ENCODE peak calls at places on chromosomes 5 and 9, in four cellular contexts. W, P, E and J are unnamed samples. For H3K4me1 and H3K36me3, the result is how much of the 10 kb centered on the place peaks cover.

GRCh38 chr9:113624721-113625120 is 161.2 kb downstream of the RGS3 start:
- DNase-seq in W (no peak), P (no peak), E (peak), J (no peak)

GRCh38 chr5:55675119-55675518 is 37.0 kb downstream of the SLC38A9 start:
- DNase-seq in W (no peak), P (no peak), E (no peak), J (no peak)

GRCh38 chr9:129701549-129701948 is 36.1 kb downstream of the PRRX2 start:
- DNase-seq in W (no peak), P (no peak), E (no peak), J (no peak)

GRCh38 chr5:34663771-34664496 is 7.8 kb downstream of the RAI14 start:
- DNase-seq in W (no peak), P (no peak), E (no peak), J (no peak)

GRCh38 chr9:89445801-89446228 is 52.1 kb downstream of the SEMA4D start:
- DNase-seq in W (no peak), P (no peak), E (peak), J (no peak)

GRCh38 chr9:4740623-4741364 is at the start of gene AK3:
- DNase-seq in W (peak), P (peak), E (peak), J (peak)

GRCh38 chr5:77935516-77936364 is 159.6 kb upstream of the TBCA start:
- DNase-seq in W (no peak), P (no peak), E (no peak), J (no peak)

GRCh38 chr5:27472000-27472763 is 433.8 kb upstream of the CDH9 start:
- DNase-seq in W (no peak), P (no peak), E (no peak), J (peak)

GRCh38 chr5:56464935-56465756 is 232.0 kb upstream of the ANKRD55 start:
- DNase-seq in W (no peak), P (no peak), E (no peak), J (no peak)

GRCh38 chr9:128091144-128091543 is 23.1 kb downstream of the SLC25A25 start:
- DNase-seq in W (peak), P (no peak), E (peak), J (no peak)

GRCh38 chr5:56658972-56659371 is 156.4 kb upstream of the MAP3K1 start:
- DNase-seq in W (no peak), P (no peak), E (no peak), J (no peak)

GRCh38 chr5:87649455-87649854 is 236.7 kb upstream of the CCNH start:
- DNase-seq in W (no peak), P (no peak), E (no peak), J (no peak)

GRCh38 chr5:168827636-168828035 is 248.5 kb upstream of the PANK3 start:
- DNase-seq in W (no peak), P (no peak), E (no peak), J (no peak)

GRCh38 chr5:6674886-6675285 is 38.3 kb upstream of the TENT4A start:
- DNase-seq in W (no peak), P (no peak), E (no peak), J (no peak)

GRCh38 chr5:127406326-127407121 is 110.9 kb upstream of the PRRC1 start:
- DNase-seq in W (no peak), P (no peak), E (no peak), J (no peak)

GRCh38 chr9:79559501-79560181 is 12.1 kb upstream of the TLE4 start:
- DNase-seq in W (no peak), P (no peak), E (no peak), J (no peak)

GRCh38 chr9:126984969-126985368 is 70.4 kb downstream of the RALGPS1 start:
- DNase-seq in W (no peak), P (peak), E (no peak), J (no peak)

GRCh38 chr9:131310833-131311554 is 21.5 kb downstream of the PLPP7 start:
- DNase-seq in W (no peak), P (peak), E (peak), J (no peak)

GRCh38 chr9:93678199-93679019 is 102.0 kb downstream of the PHF2 start:
- DNase-seq in W (peak), P (peak), E (peak), J (no peak)

GRCh38 chr5:68444833-68445232 is 229.3 kb downstream of the PIK3R1 start:
- DNase-seq in W (no peak), P (no peak), E (no peak), J (no peak)

GRCh38 chr9:138053321-138053868 is 175.8 kb downstream of the CACNA1B start:
- DNase-seq in W (no peak), P (peak), E (peak), J (peak)

GRCh38 chr9:17065062-17065461 is 69.8 kb upstream of the CNTLN start:
- DNase-seq in W (no peak), P (no peak), E (no peak), J (no peak)

GRCh38 chr5:133827830-133828229 is 140.6 kb downstream of the C5orf15 start:
- DNase-seq in W (no peak), P (no peak), E (no peak), J (no peak)

GRCh38 chr5:41794478-41794877 is 75.7 kb downstream of the OXCT1 start:
- DNase-seq in W (no peak), P (no peak), E (no peak), J (no peak)

GRCh38 chr5:133287500-133287899 is 235.7 kb downstream of the HSPA4 start:
- DNase-seq in W (no peak), P (peak), E (no peak), J (peak)

GRCh38 chr5:177428574-177429217 is 2.2 kb downstream of the GRK6 start:
- DNase-seq in W (no peak), P (no peak), E (peak), J (no peak)

GRCh38 chr5:177425801-177426565 is 493 bp upstream of the GRK6 start:
- DNase-seq in W (peak), P (peak), E (peak), J (peak)

GRCh38 chr5:177427919-177428573 is 1.6 kb downstream of the GRK6 start:
- DNase-seq in W (no peak), P (no peak), E (peak), J (peak)

GRCh38 chr5:177426566-177427210 is at the start of gene GRK6:
- DNase-seq in W (peak), P (peak), E (peak), J (peak)

GRCh38 chr5:177427211-177427822 is 841 bp downstream of the GRK6 start:
- DNase-seq in W (no peak), P (no peak), E (peak), J (peak)
- H3K4me1 ChIP-seq in W (under half), P (half or more), E (half or more), J (half or more)

GRCh38 chr5:158759276-158759675 is 340.4 kb downstream of the EBF1 start:
- DNase-seq in W (no peak), P (no peak), E (no peak), J (no peak)

GRCh38 chr5:158755971-158756370 is 343.7 kb downstream of the EBF1 start:
- DNase-seq in W (no peak), P (no peak), E (no peak), J (no peak)

GRCh38 chr5:158755221-158755620 is 344.5 kb downstream of the EBF1 start:
- DNase-seq in W (no peak), P (no peak), E (no peak), J (no peak)

GRCh38 chr5:158756873-158757272 is 342.8 kb downstream of the EBF1 start:
- DNase-seq in W (no peak), P (no peak), E (no peak), J (no peak)

GRCh38 chr5:158758666-158759065 is 341.1 kb downstream of the EBF1 start:
- DNase-seq in W (no peak), P (no peak), E (no peak), J (no peak)
- H3K36me3 ChIP-seq in W (under half), P (under half), E (under half), J (under half)

GRCh38 chr5:1011226-1011631 is 2.6 kb downstream of the NKD2 start:
- DNase-seq in W (no peak), P (peak), E (peak), J (peak)

GRCh38 chr5:1010641-1011046 is 2.0 kb downstream of the NKD2 start:
- DNase-seq in W (no peak), P (no peak), E (peak), J (no peak)

GRCh38 chr5:1010181-1010510 is 1.5 kb downstream of the NKD2 start:
- DNase-seq in W (no peak), P (no peak), E (peak), J (no peak)

GRCh38 chr5:1008451-1009358 is at the start of gene NKD2:
- DNase-seq in W (peak), P (peak), E (peak), J (no peak)

DNA sequence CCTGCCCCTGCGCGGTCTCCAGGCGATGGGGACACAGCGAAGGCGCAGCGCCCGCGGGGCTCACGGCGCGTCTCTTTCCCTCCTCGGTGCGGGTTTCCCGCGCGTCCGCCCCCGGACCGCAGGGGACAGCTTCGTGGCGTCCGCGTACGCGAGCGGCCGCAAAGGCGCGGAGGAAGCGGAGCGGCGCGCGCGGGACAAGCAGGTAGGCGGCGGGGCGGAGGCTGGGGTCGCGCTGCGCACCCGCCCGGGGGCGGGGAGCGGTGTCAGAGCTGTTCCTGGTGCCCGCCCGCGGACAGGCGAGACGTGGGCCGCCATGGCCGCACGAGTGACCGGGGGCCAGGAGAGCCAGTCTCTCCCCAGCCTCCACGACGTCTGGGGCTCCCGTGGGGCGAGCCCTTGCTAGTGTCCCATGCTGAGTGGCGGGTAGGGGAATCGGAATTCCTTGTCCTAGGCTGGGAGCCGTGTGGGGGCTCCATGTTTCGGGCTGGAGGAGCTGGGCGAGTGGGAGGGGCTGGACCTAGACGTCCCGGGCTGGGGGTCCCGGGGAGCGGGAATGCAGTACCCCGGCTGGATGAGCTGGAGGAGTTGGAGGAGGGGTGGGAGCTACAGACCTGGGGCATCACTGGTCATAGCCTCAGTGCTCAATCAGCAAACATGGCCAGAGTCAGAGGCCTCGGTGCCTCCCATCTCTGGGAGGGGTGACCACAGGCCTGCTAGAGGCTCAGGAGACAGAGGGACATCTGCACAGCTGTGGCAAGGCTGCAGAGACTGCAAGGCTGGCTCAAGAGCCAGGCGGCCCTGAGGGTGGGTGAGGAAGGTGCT is 968 bp downstream of the NKD2 start:
- DNase-seq in W (no peak), P (no peak), E (peak), J (no peak)
- H3K4me3 ChIP-seq in W (peak), P (peak), E (peak), J (no peak)

GRCh38 chr5:74851684-74852353 is 14.4 kb downstream of the FAM169A start:
- DNase-seq in W (no peak), P (no peak), E (no peak), J (no peak)

GRCh38 chr5:74851026-74851425 is 15.2 kb downstream of the FAM169A start:
- DNase-seq in W (no peak), P (no peak), E (no peak), J (no peak)

GRCh38 chr5:74853256-74853655 is 12.9 kb downstream of the FAM169A start:
- DNase-seq in W (no peak), P (no peak), E (no peak), J (no peak)

GRCh38 chr5:74850016-74850415 is 16.2 kb downstream of the FAM169A start:
- DNase-seq in W (no peak), P (no peak), E (no peak), J (no peak)

DNA sequence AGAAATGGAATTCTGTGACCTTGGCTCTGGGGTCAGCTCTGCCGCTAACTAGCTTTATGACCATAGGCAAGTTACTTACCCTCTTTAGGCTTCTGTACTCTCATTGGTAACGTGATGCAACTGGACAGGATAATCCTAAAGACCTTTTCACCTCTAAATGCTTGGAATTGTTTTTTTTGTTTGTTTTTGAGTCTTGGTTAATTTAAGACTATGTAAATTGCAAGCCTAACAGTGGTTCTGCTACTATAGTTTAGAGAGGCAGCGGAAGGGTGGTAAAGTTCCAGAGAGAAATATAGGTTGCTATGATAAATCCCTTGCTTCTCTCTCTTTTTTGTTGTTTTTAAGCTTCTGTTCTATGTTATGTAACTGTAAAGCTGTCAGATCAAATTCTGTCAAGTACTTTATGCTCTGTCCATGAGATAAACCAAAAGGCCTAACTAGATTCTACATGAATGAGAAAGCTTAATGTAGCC is 17.6 kb downstream of the FAM169A start:
- DNase-seq in W (no peak), P (no peak), E (no peak), J (no peak)
- H3K4me1 ChIP-seq in W (under half), P (under half), E (under half), J (under half)

GRCh38 chr9:33289936-33290246 is 425 bp upstream of the NFX1 start:
- DNase-seq in W (no peak), P (no peak), E (no peak), J (no peak)

GRCh38 chr9:33290247-33290993 is at the start of gene NFX1:
- DNase-seq in W (peak), P (peak), E (peak), J (peak)

GRCh38 chr9:33288828-33289483 is 1.4 kb upstream of the NFX1 start:
- DNase-seq in W (peak), P (no peak), E (peak), J (no peak)

GRCh38 chr9:33288235-33288634 is 2.1 kb upstream of the NFX1 start:
- DNase-seq in W (no peak), P (no peak), E (peak), J (no peak)

DNA sequence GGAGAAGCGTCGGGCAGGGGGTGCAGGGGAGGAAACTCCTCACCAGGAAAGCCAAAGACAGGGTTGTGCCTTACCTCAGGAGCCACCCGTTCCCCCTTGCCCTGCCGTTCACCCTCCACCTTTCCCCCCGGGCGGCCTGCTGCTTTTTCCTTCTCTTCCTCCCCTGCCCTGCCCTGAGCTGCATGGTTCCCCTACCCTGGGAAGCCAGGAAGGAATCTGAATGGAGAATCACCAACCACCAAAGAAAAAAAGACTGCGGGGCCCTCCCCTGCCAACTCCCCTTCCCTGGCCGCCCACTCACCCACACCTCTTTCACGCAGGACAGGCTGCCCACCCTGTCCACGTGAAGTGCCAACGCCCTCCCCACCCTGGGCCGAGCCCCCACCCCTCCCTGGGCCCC is 815 bp upstream of the NFX1 start:
- DNase-seq in W (peak), P (no peak), E (peak), J (peak)
- H3K36me3 ChIP-seq in W (under half), P (under half), E (under half), J (under half)

GRCh38 chr5:83927140-83927733 is 206.6 kb upstream of the HAPLN1 start:
- DNase-seq in W (no peak), P (peak), E (no peak), J (peak)

GRCh38 chr5:83924171-83924570 is 203.5 kb upstream of the HAPLN1 start:
- DNase-seq in W (no peak), P (no peak), E (no peak), J (no peak)

GRCh38 chr5:83924891-83925290 is 204.2 kb upstream of the HAPLN1 start:
- DNase-seq in W (no peak), P (no peak), E (no peak), J (no peak)

GRCh38 chr5:83925952-83926351 is 205.3 kb upstream of the HAPLN1 start:
- DNase-seq in W (no peak), P (no peak), E (no peak), J (no peak)

GRCh38 chr5:83925321-83925877 is 204.7 kb upstream of the HAPLN1 start:
- DNase-seq in W (no peak), P (no peak), E (no peak), J (no peak)
- H3K4me3 ChIP-seq in W (no peak), P (no peak), E (no peak), J (no peak)

GRCh38 chr9:110128664-110129329 is 79.2 kb downstream of the C9orf152 start:
- DNase-seq in W (no peak), P (no peak), E (no peak), J (peak)

GRCh38 chr9:110130791-110131416 is 77.1 kb downstream of the C9orf152 start:
- DNase-seq in W (no peak), P (no peak), E (no peak), J (no peak)

GRCh38 chr9:110129460-110129859 is 78.5 kb downstream of the C9orf152 start:
- DNase-seq in W (no peak), P (no peak), E (no peak), J (peak)

GRCh38 chr9:110131499-110131898 is 76.5 kb downstream of the C9orf152 start:
- DNase-seq in W (no peak), P (no peak), E (no peak), J (no peak)

DNA sequence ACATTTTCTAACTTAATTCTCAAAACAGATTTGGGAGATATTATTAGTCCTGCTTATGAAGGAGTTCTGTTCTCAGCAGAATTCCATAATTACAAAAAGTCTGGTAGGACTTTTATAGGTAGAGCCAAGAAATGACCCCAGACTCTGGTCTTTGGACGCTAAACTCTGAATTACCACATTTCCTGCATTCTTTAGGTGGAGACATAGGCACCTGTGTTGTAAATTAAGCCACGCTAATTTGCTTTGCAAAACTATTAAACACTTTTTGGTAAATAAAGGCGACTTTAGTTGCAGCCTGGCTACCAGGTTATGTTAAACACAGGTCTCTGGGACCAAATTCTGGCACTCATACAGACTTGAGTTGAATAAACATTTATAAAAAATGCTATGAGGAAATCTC is 77.7 kb downstream of the C9orf152 start:
- DNase-seq in W (no peak), P (no peak), E (no peak), J (peak)
- H3K4me1 ChIP-seq in W (under half), P (under half), E (half or more), J (half or more)

GRCh38 chr9:21556581-21557427 is 74.7 kb upstream of the IFNE start:
- DNase-seq in W (no peak), P (no peak), E (no peak), J (no peak)
- H3K36me3 ChIP-seq in W (under half), P (under half), E (under half), J (under half)

GRCh38 chr5:176596689-176597416 is 13.1 kb downstream of the GPRIN1 start:
- DNase-seq in W (peak), P (peak), E (peak), J (no peak)
- H3K4me3 ChIP-seq in W (peak), P (peak), E (peak), J (no peak)

GRCh38 chr5:61348437-61348836 is 16.4 kb downstream of the ZSWIM6 start:
- DNase-seq in W (no peak), P (no peak), E (no peak), J (no peak)
- H3K4me1 ChIP-seq in W (under half), P (under half), E (half or more), J (under half)